ENCODE peak calls at places on chromosomes 6 and 20, in ten cellular contexts. Y is germinal center; B is WTC11; M is mesothelial cell of epicardium; O is type B pancreatic cell; S is stimulated activated CD8-positive, alpha-beta memory T cell treated with anti-CD3 and anti-CD28 coated beads, Interleukin-7, amount 100 ng/mL, for 48 hours; G is A549; V is hypothalamus; W is fibroblast of the conjunctiva; Z is lung. P is an unnamed sample.

GRCh38 chr6:45652393-45652792 is 274.7 kb upstream of the SUPT3H start:
- DNase-seq in Y (no peak), B (no peak), M (no peak), O (no peak), S (no peak), G (no peak), V (no peak), W (no peak), Z (no peak), P (no peak)

GRCh38 chr6:158158748-158159147 is 9.3 kb downstream of the SERAC1 start:
- DNase-seq in Y (no peak), B (no peak), M (no peak), O (no peak), S (no peak), G (no peak), V (no peak), W (no peak), Z (no peak), P (no peak)

GRCh38 chr6:158799051-158799792 is 19.9 kb downstream of the EZR start:
- DNase-seq in Y (no peak), B (no peak), M (no peak), O (no peak), S (no peak), G (peak; percentile 72), V (no peak), W (no peak), Z (no peak), P (no peak)

GRCh38 chr6:35089935-35090505 is 51.1 kb downstream of the TCP11 start:
- DNase-seq in Y (peak; percentile 1), B (no peak), M (no peak), O (peak; percentile 65), S (no peak), G (no peak), V (no peak), W (peak; percentile 43), Z (no peak), P (no peak)

GRCh38 chr20:48933017-48933766 is 11.7 kb downstream of the ARFGEF2 start:
- DNase-seq in Y (no peak), B (no peak), M (no peak), O (no peak), S (no peak), G (no peak), V (no peak), W (no peak), Z (peak; percentile 55), P (no peak)

GRCh38 chr20:50613438-50614169 is 77.7 kb downstream of the RIPOR3 start:
- DNase-seq in Y (no peak), B (no peak), M (no peak), O (no peak), S (no peak), G (no peak), V (no peak), W (no peak), Z (no peak), P (no peak)

GRCh38 chr6:129029778-129030177 is 146.8 kb downstream of the LAMA2 start:
- DNase-seq in Y (no peak), B (no peak), M (no peak), O (no peak), S (no peak), G (no peak), V (no peak), W (no peak), Z (no peak), P (no peak)

GRCh38 chr6:42093582-42094329 is 43.4 kb downstream of the TAF8 start:
- DNase-seq in Y (no peak), B (peak; percentile 46), M (no peak), O (no peak), S (no peak), G (no peak), V (no peak), W (no peak), Z (no peak), P (no peak)

GRCh38 chr6:149179431-149179830 is 138.1 kb upstream of the TAB2 start:
- DNase-seq in Y (no peak), B (no peak), M (no peak), O (no peak), S (no peak), G (no peak), V (no peak), W (no peak), Z (no peak), P (no peak)

GRCh38 chr6:136306466-136306865 is 16.8 kb upstream of the BCLAF1 start:
- DNase-seq in Y (no peak), B (no peak), M (no peak), O (no peak), S (no peak), G (no peak), V (peak; percentile 31), W (no peak), Z (no peak), P (no peak)

GRCh38 chr20:56422131-56422823 is 10.2 kb downstream of the CASS4 start:
- DNase-seq in Y (no peak), B (no peak), M (no peak), O (no peak), S (no peak), G (peak; percentile 21), V (no peak), W (no peak), Z (no peak), P (no peak)

GRCh38 chr6:83371428-83371827 is 59.4 kb downstream of the ME1 start:
- DNase-seq in Y (no peak), B (no peak), M (no peak), O (no peak), S (no peak), G (no peak), V (no peak), W (peak; percentile 31), Z (no peak), P (no peak)

GRCh38 chr20:56513096-56513806 is 11.3 kb upstream of the FAM209A start:
- DNase-seq in Y (no peak), B (no peak), M (no peak), O (no peak), S (no peak), G (no peak), V (no peak), W (no peak), Z (no peak), P (no peak)

GRCh38 chr6:117546674-117547073 is 55.6 kb downstream of the GOPC start:
- DNase-seq in Y (no peak), B (no peak), M (no peak), O (no peak), S (no peak), G (no peak), V (no peak), W (no peak), Z (no peak), P (no peak)

GRCh38 chr6:70527071-70527737 is 39.5 kb upstream of the SDHAF4 start:
- DNase-seq in Y (no peak), B (no peak), M (no peak), O (no peak), S (no peak), G (no peak), V (no peak), W (peak; percentile 70), Z (no peak), P (no peak)

GRCh38 chr6:39812853-39813533 is 20.8 kb downstream of the DAAM2 start:
- DNase-seq in Y (peak; percentile 39), B (no peak), M (no peak), O (no peak), S (no peak), G (no peak), V (no peak), W (no peak), Z (no peak), P (no peak)

P was measured in GM06990.